ENCODE peak calls at places on chromosomes 12 and 14, in four cellular contexts. One of them, this sample, is unnamed.

GRCh38 chr12:26153421-26154154 is 28.8 kb upstream of the BHLHE41 start:
- DNase-seq in kidney glomerular epithelial cell: peak
- DNase-seq in body of pancreas: peak
- DNase-seq in GM13976: no peak
- DNase-seq in this sample: no peak

GRCh38 chr12:114759635-114760034 is 75.7 kb upstream of the TBX3 start:
- DNase-seq in kidney glomerular epithelial cell: no peak
- DNase-seq in body of pancreas: no peak
- DNase-seq in GM13976: no peak
- DNase-seq in this sample: no peak

GRCh38 chr14:103008768-103009342 is 48.5 kb downstream of the CDC42BPB start:
- DNase-seq in kidney glomerular epithelial cell: no peak
- DNase-seq in body of pancreas: no peak
- DNase-seq in GM13976: no peak
- DNase-seq in this sample: no peak

GRCh38 chr12:64716839-64717455 is 42.3 kb downstream of the GNS start:
- DNase-seq in kidney glomerular epithelial cell: no peak
- DNase-seq in body of pancreas: no peak
- DNase-seq in GM13976: no peak
- DNase-seq in this sample: no peak

GRCh38 chr14:59249029-59249428 is 60.6 kb downstream of the DAAM1 start:
- DNase-seq in kidney glomerular epithelial cell: no peak
- DNase-seq in body of pancreas: no peak
- DNase-seq in GM13976: no peak
- DNase-seq in this sample: no peak

GRCh38 chr14:90546767-90547166 is 149.9 kb downstream of the CALM1 start:
- DNase-seq in kidney glomerular epithelial cell: no peak
- DNase-seq in body of pancreas: no peak
- DNase-seq in GM13976: no peak
- DNase-seq in this sample: no peak

GRCh38 chr12:76047742-76048141 is 16.2 kb upstream of the PHLDA1 start:
- DNase-seq in kidney glomerular epithelial cell: no peak
- DNase-seq in body of pancreas: no peak
- DNase-seq in GM13976: no peak
- DNase-seq in this sample: no peak

GRCh38 chr12:130858084-130858483 is 13.8 kb upstream of the RAN start:
- DNase-seq in kidney glomerular epithelial cell: no peak
- DNase-seq in body of pancreas: no peak
- DNase-seq in GM13976: no peak
- DNase-seq in this sample: no peak

GRCh38 chr14:69317392-69317755 is 57.4 kb downstream of the GALNT16 start:
- DNase-seq in kidney glomerular epithelial cell: no peak
- DNase-seq in body of pancreas: no peak
- DNase-seq in GM13976: no peak
- DNase-seq in this sample: no peak

GRCh38 chr14:85060116-85060515 is 469.8 kb upstream of the FLRT2 start:
- DNase-seq in kidney glomerular epithelial cell: no peak
- DNase-seq in body of pancreas: no peak
- DNase-seq in GM13976: no peak
- DNase-seq in this sample: no peak

GRCh38 chr12:95942532-95943230 is at the start of gene CCDC38:
- DNase-seq in kidney glomerular epithelial cell: peak
- DNase-seq in body of pancreas: peak
- DNase-seq in GM13976: peak
- DNase-seq in this sample: peak

GRCh38 chr14:50260511-50260910 is 29.1 kb upstream of the SOS2 start:
- DNase-seq in kidney glomerular epithelial cell: peak
- DNase-seq in body of pancreas: peak
- DNase-seq in GM13976: peak
- DNase-seq in this sample: peak

This sample was measured in Caco-2.